ENCODE peak calls at places on chromosomes 7 and 10, in four cellular contexts. M, G, C and B are unnamed samples.

GRCh38 chr7:81264116-81264515 is 345.3 kb upstream of the SEMA3C start:
- DNase-seq in C (peak), M (no peak), G (no peak), B (peak)

GRCh38 chr10:102284531-102284930 is 39.2 kb downstream of the GBF1 start:
- DNase-seq in G (no peak), M (no peak), C (no peak), B (peak)

GRCh38 chr10:70034252-70034651 is 18.4 kb upstream of the MACROH2A2 start:
- DNase-seq in C (no peak), M (no peak), G (no peak), B (no peak)

GRCh38 chr10:20146004-20146403 is 329.8 kb downstream of the PLXDC2 start:
- DNase-seq in G (no peak), C (no peak), M (no peak), B (no peak)

GRCh38 chr7:30241767-30242166 is 42.6 kb upstream of the ZNRF2 start:
- DNase-seq in G (no peak), M (no peak), C (peak), B (peak)

GRCh38 chr7:29345590-29345989 is 151.0 kb downstream of the CHN2 start:
- DNase-seq in M (no peak), G (peak), C (peak), B (no peak)

GRCh38 chr7:144565586-144565985 is 162.1 kb upstream of the NOBOX start:
- DNase-seq in C (no peak), G (peak), M (no peak), B (no peak)

GRCh38 chr10:30637881-30638467 is 8.4 kb upstream of the LYZL2 start:
- DNase-seq in M (no peak), C (peak), G (no peak), B (peak)

GRCh38 chr10:43211431-43212042 is 55.3 kb downstream of the RASGEF1A start:
- DNase-seq in C (no peak), G (no peak), M (peak), B (no peak)

GRCh38 chr7:73838642-73839041 is 3.7 kb downstream of the METTL27 start:
- DNase-seq in G (no peak), M (no peak), C (peak), B (peak)

GRCh38 chr10:129921801-129922597 is 42.1 kb downstream of the EBF3 start:
- DNase-seq in M (no peak), C (no peak), G (no peak), B (no peak)

GRCh38 chr7:140229101-140229525 is 52.3 kb upstream of the KDM7A start:
- DNase-seq in G (no peak), M (no peak), C (no peak), B (no peak)

GRCh38 chr7:103811997-103812396 is 177.5 kb downstream of the RELN start:
- DNase-seq in M (no peak), G (no peak), C (peak), B (no peak)

GRCh38 chr10:52933748-52934147 is 161.2 kb upstream of the MBL2 start:
- DNase-seq in C (no peak), M (no peak), G (no peak), B (no peak)

GRCh38 chr10:61795147-61795546 is 106.4 kb upstream of the ARID5B start:
- DNase-seq in M (no peak), C (no peak), G (no peak), B (no peak)

GRCh38 chr10:67818323-67818722 is 19.7 kb downstream of the DNAJC12 start:
- DNase-seq in M (no peak), C (peak), G (no peak), B (peak)

GRCh38 chr7:43135129-43135528 is 22.7 kb downstream of the HECW1 start:
- DNase-seq in C (peak), G (no peak), M (no peak), B (peak)

GRCh38 chr10:32141018-32141807 is 85.0 kb upstream of the KIF5B start:
- DNase-seq in C (no peak), G (no peak), M (no peak), B (peak)

GRCh38 chr10:44047361-44047760 is 337.5 kb downstream of the CXCL12 start:
- DNase-seq in G (no peak), C (no peak), M (no peak), B (no peak)

GRCh38 chr7:27302590-27302989 is 60.0 kb downstream of the EVX1 start:
- DNase-seq in M (no peak), C (peak), G (no peak), B (no peak)

GRCh38 chr10:80589726-80590373 is 52.1 kb downstream of the SH2D4B start:
- DNase-seq in C (no peak), G (no peak), M (peak), B (no peak)

GRCh38 chr7:27088002-27088931 is 7.5 kb downstream of the HOXA1 start:
- DNase-seq in M (no peak), G (no peak), C (no peak), B (no peak)

GRCh38 chr10:1715821-1716220 is 21.5 kb downstream of the ADARB2 start:
- DNase-seq in C (peak), G (peak), M (no peak), B (peak)

GRCh38 chr7:151782598-151783448 is 94.1 kb downstream of the PRKAG2 start:
- DNase-seq in M (peak), G (peak), C (peak), B (peak)

GRCh38 chr10:93369588-93370164 is 112.5 kb downstream of the MYOF start:
- DNase-seq in C (no peak), G (no peak), M (no peak), B (no peak)

GRCh38 chr7:105261689-105262088 is 127.0 kb downstream of the SRPK2 start:
- DNase-seq in G (no peak), C (peak), M (no peak), B (peak)

GRCh38 chr7:135650831-135651573 is 11.3 kb upstream of the STMP1 start:
- DNase-seq in C (no peak), M (no peak), G (no peak), B (no peak)

GRCh38 chr10:21318768-21319167 is 206.7 kb downstream of the SKIDA1 start:
- DNase-seq in M (peak), G (no peak), C (peak), B (no peak)

GRCh38 chr7:157652954-157653826 is 316.4 kb downstream of the DNAJB6 start:
- DNase-seq in M (no peak), G (no peak), C (no peak), B (no peak)